ENCODE peak calls at places on chromosomes 1 and 21, in four cellular contexts. A is H9, F is IMR-90, L is neuronal stem cell. I is an unnamed sample.

GRCh38 chr1:247156787-247157232 is 15.0 kb downstream of the ZNF124 start:
- DNase-seq in A (no peak), F (no peak), L (no peak), I (peak)

GRCh38 chr1:57485643-57486042 is 61.8 kb upstream of the DAB1 start:
- DNase-seq in A (no peak), F (peak), L (no peak), I (peak)

GRCh38 chr1:113073457-113073950 is 506 bp downstream of the LRIG2 start:
- DNase-seq in A (peak), F (peak), L (no peak), I (peak)

GRCh38 chr1:100868364-100868995 is 26.2 kb downstream of the EXTL2 start:
- DNase-seq in A (no peak), F (peak), L (peak), I (peak)

GRCh38 chr1:25182629-25183028 is 49.7 kb downstream of the SYF2 start:
- DNase-seq in A (no peak), F (peak), L (no peak), I (peak)

GRCh38 chr1:58515794-58516401 is 30.6 kb downstream of the OMA1 start:
- DNase-seq in A (no peak), F (peak), L (peak), I (peak)

GRCh38 chr1:224459051-224459450 is 24.5 kb upstream of the WDR26 start:
- DNase-seq in A (no peak), F (no peak), L (no peak), I (peak)

GRCh38 chr1:201191723-201192477 is 1.3 kb downstream of the IGFN1 start:
- DNase-seq in A (no peak), F (peak), L (no peak), I (peak)

GRCh38 chr1:230913496-230913895 is 45.2 kb upstream of the C1orf198 start:
- DNase-seq in A (no peak), F (peak), L (no peak), I (no peak)

GRCh38 chr21:37886120-37886519 is 30.1 kb downstream of the KCNJ6 start:
- DNase-seq in A (no peak), F (no peak), L (no peak), I (no peak)
- H4K91ac ChIP-seq in A (no peak), F (no peak), L (no peak), I (no peak)

DNA sequence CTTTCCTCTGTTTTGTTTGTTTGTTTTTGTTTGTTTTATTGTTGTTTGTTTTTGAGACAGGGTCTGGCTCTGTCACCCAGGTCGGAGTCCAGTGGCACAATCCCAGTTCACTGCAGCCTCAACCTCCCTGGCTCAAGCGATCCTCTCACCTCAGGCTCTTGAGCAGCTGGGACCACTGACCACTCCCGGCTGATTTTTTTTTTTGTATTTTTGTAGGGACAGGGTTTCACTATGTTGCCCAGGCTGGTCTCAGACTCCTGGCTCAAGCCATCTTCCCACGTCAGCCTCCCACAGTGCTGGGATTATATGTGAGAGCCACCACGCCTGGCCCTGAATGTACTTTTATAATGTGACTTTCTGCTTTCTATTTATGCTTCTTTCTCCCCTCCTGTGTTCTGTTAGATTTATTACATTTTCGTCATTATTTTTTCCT is 5.0 kb upstream of the CALML6 start:
- DNase-seq in A (no peak), F (no peak), L (no peak), I (no peak)
- H2AFZ ChIP-seq in A (no peak), F (peak), L (peak), I (no peak)

DNA sequence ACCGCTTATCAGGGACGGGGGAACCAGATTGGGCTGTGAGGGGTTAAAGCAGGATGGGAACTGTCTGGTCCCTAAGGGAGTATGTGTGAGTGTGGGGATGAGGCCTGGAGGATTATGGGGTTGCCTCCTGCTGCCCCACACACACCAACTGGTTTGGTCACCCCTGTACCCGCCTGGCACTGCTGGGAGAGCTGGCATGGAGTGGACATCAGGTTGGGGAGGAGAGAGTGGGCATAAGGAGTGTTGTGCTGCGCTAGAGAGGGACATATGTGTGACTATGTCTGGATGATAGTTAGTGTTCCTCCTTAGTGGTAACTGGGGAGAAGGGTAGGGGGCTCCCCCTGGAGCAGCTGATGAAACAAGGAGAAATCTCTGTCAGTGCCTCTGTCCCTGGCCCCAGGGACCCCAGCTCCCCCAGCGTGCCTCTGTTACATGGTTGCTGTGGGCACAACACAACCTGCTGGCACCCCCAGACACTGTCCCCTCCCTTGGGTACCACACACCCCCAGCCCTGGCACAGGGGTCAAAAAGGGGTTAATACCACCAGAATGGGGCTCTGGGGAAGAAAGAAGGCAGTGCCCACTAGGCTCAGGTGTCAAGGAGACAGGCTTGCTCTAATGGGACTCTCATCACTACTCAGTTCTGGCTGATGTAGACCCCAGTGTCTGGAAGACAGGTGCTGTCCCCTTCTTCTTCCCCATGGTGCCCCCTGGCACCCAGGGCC is 1.9 kb downstream of the ZBTB7B start:
- DNase-seq in A (peak), F (no peak), L (no peak), I (no peak)
- H3K23ac ChIP-seq in A (no peak), F (peak), L (no peak), I (no peak)

GRCh38 chr1:3459940-3460652 is 5.6 kb downstream of the ARHGEF16 start:
- DNase-seq in A (no peak), F (no peak), L (no peak), I (no peak)
- H4K91ac ChIP-seq in A (no peak), F (no peak), L (no peak), I (peak)

GRCh38 chr1:171901245-171901644 is 59.9 kb downstream of the DNM3 start:
- DNase-seq in A (no peak), F (no peak), L (no peak), I (no peak)
- H2AFZ ChIP-seq in A (no peak), F (peak), L (no peak), I (no peak)

DNA sequence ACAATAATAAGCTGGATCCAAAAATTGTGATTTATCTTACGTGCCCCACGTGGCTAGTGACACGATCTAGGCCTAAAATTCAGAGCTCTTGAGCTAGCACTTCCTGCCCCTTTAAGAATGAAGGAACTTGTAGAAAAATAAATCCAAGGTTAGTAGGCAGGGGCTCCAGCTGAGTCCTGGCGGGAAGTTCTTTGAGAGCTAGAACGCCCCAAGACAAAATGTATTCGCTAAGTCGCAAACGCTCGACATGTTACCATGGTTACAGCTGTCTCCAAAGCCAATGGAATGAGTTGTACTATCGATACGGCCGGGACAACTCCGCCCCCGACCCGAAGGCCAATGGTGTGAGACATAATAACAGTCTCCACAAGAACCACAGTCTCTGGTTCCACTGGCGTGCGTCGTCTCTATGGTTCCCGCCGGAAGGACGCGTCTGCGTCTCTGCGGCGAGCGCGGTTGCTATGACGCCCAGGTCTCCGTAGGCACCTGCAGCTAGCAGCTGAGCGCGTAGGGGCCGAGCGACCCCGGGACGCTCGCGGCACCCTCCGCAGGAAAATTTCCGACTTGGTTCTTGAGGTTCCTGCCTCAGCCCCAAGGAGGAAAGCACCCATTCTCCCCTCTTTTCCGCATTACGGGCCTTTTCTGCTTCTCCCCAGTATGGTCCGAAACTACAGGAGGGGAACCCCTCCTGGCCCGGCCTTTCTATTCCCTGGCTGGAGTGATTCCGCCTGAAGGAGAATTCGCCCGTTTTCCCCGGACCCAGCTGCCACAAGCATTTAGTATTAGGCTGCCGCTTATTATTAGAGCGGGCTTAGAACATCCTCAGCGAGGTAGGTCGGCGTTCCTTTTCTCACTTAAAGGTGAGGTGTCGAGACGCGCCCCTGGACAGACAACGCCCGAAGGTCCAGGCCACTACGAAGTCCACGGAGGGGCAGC is at the start of gene CCDC30:
- DNase-seq in A (peak), F (peak), L (peak), I (peak)
- H3K23ac ChIP-seq in A (no peak), F (no peak), L (no peak), I (no peak)